ENCODE peak calls at places on chromosome 14, in seven cellular contexts. S, I, V, R, P, T and L are unnamed samples.

GRCh38 chr14:52078721-52079120 is 9.9 kb upstream of the NID2 start:
- DNase-seq in S (no peak), I (no peak), V (no peak), R (no peak), P (no peak), T (no peak), L (no peak)

GRCh38 chr14:73612339-73613045 is at the start of gene ACOT6:
- DNase-seq in S (peak; percentile 68), I (peak; percentile 62), V (peak; percentile 58), R (peak; percentile 59), P (peak; percentile 61), T (peak; percentile 51), L (no peak)

GRCh38 chr14:75428230-75429104 is 645 bp downstream of the JDP2 start:
- DNase-seq in S (no peak), I (no peak), V (no peak), R (no peak), P (no peak), T (no peak), L (no peak)

GRCh38 chr14:79971330-79971729 is 240.0 kb downstream of the DIO2 start:
- DNase-seq in S (no peak), I (peak; percentile 47), V (no peak), R (no peak), P (no peak), T (no peak), L (no peak)

GRCh38 chr14:102589761-102590290 is 2.6 kb upstream of the RCOR1 start:
- DNase-seq in S (no peak), I (no peak), V (no peak), R (no peak), P (no peak), T (no peak), L (no peak)

GRCh38 chr14:98070521-98070920 is 1201.5 kb downstream of the BCL11B start:
- DNase-seq in S (no peak), I (no peak), V (no peak), R (no peak), P (no peak), T (no peak), L (no peak)

GRCh38 chr14:95597784-95598204 is 62.9 kb downstream of the GLRX5 start:
- DNase-seq in S (peak; percentile 42), I (no peak), V (no peak), R (no peak), P (no peak), T (no peak), L (no peak)

GRCh38 chr14:92425101-92425500 is 88.5 kb upstream of the RIN3 start:
- DNase-seq in S (no peak), I (no peak), V (no peak), R (no peak), P (no peak), T (no peak), L (no peak)

GRCh38 chr14:54567224-54567633 is 301 bp downstream of the SAMD4A start:
- DNase-seq in S (no peak), I (peak; percentile 23), V (no peak), R (peak; percentile 6), P (no peak), T (no peak), L (no peak)

GRCh38 chr14:70000601-70001000 is 121.4 kb downstream of the SMOC1 start:
- DNase-seq in S (no peak), I (no peak), V (no peak), R (no peak), P (no peak), T (no peak), L (no peak)

GRCh38 chr14:59428581-59429012 is 36.6 kb downstream of the GPR135 start:
- DNase-seq in S (no peak), I (no peak), V (no peak), R (no peak), P (no peak), T (no peak), L (no peak)

GRCh38 chr14:50242566-50243288 is 11.3 kb upstream of the SOS2 start:
- DNase-seq in S (no peak), I (no peak), V (no peak), R (no peak), P (no peak), T (no peak), L (no peak)

GRCh38 chr14:32478027-32478426 is 148.9 kb downstream of the AKAP6 start:
- DNase-seq in S (no peak), I (no peak), V (no peak), R (no peak), P (no peak), T (no peak), L (no peak)

GRCh38 chr14:32656609-32657008 is 282.1 kb upstream of the NPAS3 start:
- DNase-seq in S (no peak), I (no peak), V (no peak), R (no peak), P (no peak), T (no peak), L (no peak)

GRCh38 chr14:92456215-92457017 is 57.2 kb upstream of the RIN3 start:
- DNase-seq in S (peak; percentile 78), I (no peak), V (no peak), R (no peak), P (no peak), T (no peak), L (no peak)

GRCh38 chr14:74988131-74988530 is 14.6 kb upstream of the EIF2B2 start:
- DNase-seq in S (no peak), I (no peak), V (no peak), R (no peak), P (no peak), T (no peak), L (no peak)

GRCh38 chr14:52299692-52300278 is 14.3 kb upstream of the PTGER2 start:
- DNase-seq in S (peak; percentile 23), I (no peak), V (peak; percentile 28), R (no peak), P (no peak), T (no peak), L (peak; percentile 29)

GRCh38 chr14:104307627-104308401 is 169.4 kb downstream of the KIF26A start:
- DNase-seq in S (no peak), I (no peak), V (no peak), R (no peak), P (no peak), T (no peak), L (no peak)

GRCh38 chr14:105092124-105092911 is 27.1 kb upstream of the GPR132 start:
- DNase-seq in S (no peak), I (no peak), V (no peak), R (no peak), P (no peak), T (no peak), L (no peak)

GRCh38 chr14:92627707-92628215 is 114.2 kb downstream of the RIN3 start:
- DNase-seq in S (no peak), I (no peak), V (no peak), R (no peak), P (no peak), T (no peak), L (no peak)

GRCh38 chr14:62133776-62134175 is 371.6 kb downstream of the SNAPC1 start:
- DNase-seq in S (no peak), I (no peak), V (no peak), R (no peak), P (no peak), T (no peak), L (no peak)

GRCh38 chr14:101705733-101706508 is 55.6 kb upstream of the PPP2R5C start:
- DNase-seq in S (no peak), I (peak; percentile 56), V (peak; percentile 57), R (peak; percentile 67), P (peak; percentile 69), T (no peak), L (no peak)

GRCh38 chr14:71135911-71136310 is 228.7 kb downstream of the PCNX1 start:
- DNase-seq in S (no peak), I (no peak), V (no peak), R (no peak), P (no peak), T (no peak), L (no peak)

GRCh38 chr14:34439090-34439489 is 22.9 kb downstream of the SPTSSA start:
- DNase-seq in S (no peak), I (no peak), V (no peak), R (no peak), P (no peak), T (no peak), L (no peak)